ENCODE peak calls at places on chromosomes 1 and 21, in six cellular contexts. U is endothelial cell of umbilical vein, M is tibial nerve, I is H9, F is psoas muscle, B is heart left ventricle. O is an unnamed sample.
A peak's percentile ranks its signal among the peaks of the same experiment; 100 is the strongest.

GRCh38 chr21:15809818-15810217 is 80.0 kb downstream of the USP25 start:
- DNase-seq in U (no peak), M (no peak), I (no peak), F (peak; percentile 57), B (no peak), O (no peak)

GRCh38 chr21:45234127-45234526 is 53.6 kb downstream of the POFUT2 start:
- DNase-seq in U (no peak), M (no peak), I (no peak), F (no peak), B (no peak), O (no peak)

GRCh38 chr1:29641921-29642320 is 405.6 kb downstream of the PTPRU start:
- DNase-seq in U (no peak), M (no peak), I (peak; percentile 2), F (no peak), B (no peak), O (no peak)

GRCh38 chr1:212512731-212513559 is 80.2 kb downstream of the NENF start:
- DNase-seq in U (no peak), M (no peak), I (no peak), F (no peak), B (no peak), O (no peak)

GRCh38 chr1:53088616-53089300 is 26.7 kb downstream of the PODN start:
- DNase-seq in U (no peak), M (no peak), I (no peak), F (no peak), B (no peak), O (no peak)

GRCh38 chr1:106292130-106292529 is 764.3 kb upstream of the PRMT6 start:
- DNase-seq in U (no peak), M (no peak), I (no peak), F (no peak), B (no peak), O (no peak)

GRCh38 chr1:235923466-235924008 is 56.8 kb upstream of the LYST start:
- DNase-seq in U (no peak), M (no peak), I (no peak), F (no peak), B (no peak), O (no peak)

GRCh38 chr21:37627561-37627960 is 261.0 kb downstream of the DYRK1A start:
- DNase-seq in U (no peak), M (no peak), I (no peak), F (no peak), B (no peak), O (no peak)

GRCh38 chr1:241605146-241605805 is 34.9 kb downstream of the CHML start:
- DNase-seq in U (no peak), M (no peak), I (peak; percentile 52), F (no peak), B (no peak), O (no peak)

GRCh38 chr1:241607497-241607896 is 32.7 kb downstream of the CHML start:
- DNase-seq in U (no peak), M (no peak), I (no peak), F (no peak), B (no peak), O (no peak)

GRCh38 chr1:241606544-241606943 is 33.6 kb downstream of the CHML start:
- DNase-seq in U (no peak), M (no peak), I (no peak), F (no peak), B (no peak), O (no peak)

GRCh38 chr1:241600496-241600901 is 39.7 kb downstream of the CHML start:
- DNase-seq in U (no peak), M (no peak), I (no peak), F (no peak), B (no peak), O (no peak)

DNA sequence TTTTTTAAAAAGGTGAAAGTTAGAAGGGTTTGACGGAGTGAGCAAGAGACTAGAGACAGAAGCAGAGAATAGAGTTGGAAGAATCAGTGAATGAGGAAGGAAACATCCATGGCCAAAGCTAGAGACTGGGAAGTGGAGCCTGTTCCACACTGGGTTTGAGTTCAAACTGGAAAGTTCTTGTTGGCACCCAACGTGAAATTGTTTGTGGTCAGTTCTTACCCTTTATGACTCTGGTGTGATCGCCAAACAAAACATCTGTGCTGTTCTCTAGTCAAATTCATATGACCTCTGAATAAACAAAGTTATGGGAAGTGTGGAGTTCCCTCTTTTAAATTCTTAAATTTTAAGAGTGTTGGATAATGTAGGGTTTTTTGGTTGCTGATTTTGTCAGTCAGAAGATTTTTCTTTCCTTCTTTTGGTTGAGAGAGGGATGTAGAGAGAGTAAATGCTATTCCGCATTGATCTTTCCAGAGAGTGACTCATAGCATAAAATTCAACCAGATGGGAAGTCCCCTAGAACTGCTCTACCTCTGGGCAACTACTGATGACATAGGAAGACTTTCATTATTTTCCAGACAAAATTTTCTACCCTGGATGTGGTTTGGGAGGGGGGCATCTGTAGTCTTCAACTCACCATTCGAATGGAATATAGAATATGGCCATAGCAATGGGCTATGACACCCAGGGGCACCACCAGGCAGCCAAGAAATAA is 36.4 kb downstream of the CHML start:
- DNase-seq in U (no peak), M (peak; percentile 25), I (no peak), F (no peak), B (no peak), O (no peak)
- H3K27ac ChIP-seq in U (no peak overlapping the region), M (no peak overlapping the region), I (no peak overlapping the region), F (no peak overlapping the region), B (no peak overlapping the region), O (no peak overlapping the region)

GRCh38 chr1:229204863-229205777 is 65.8 kb upstream of the RAB4A start:
- DNase-seq in U (no peak), M (peak; percentile 26), I (no peak), F (no peak), B (no peak), O (no peak)

GRCh38 chr1:229205854-229206253 is 65.1 kb upstream of the RAB4A start:
- DNase-seq in U (no peak), M (no peak), I (no peak), F (no peak), B (no peak), O (no peak)

GRCh38 chr1:229199892-229200291 is 71.0 kb upstream of the RAB4A start:
- DNase-seq in U (no peak), M (no peak), I (no peak), F (no peak), B (no peak), O (no peak)

GRCh38 chr1:229203991-229204632 is 66.8 kb upstream of the RAB4A start:
- DNase-seq in U (no peak), M (no peak), I (no peak), F (no peak), B (no peak), O (no peak)

DNA sequence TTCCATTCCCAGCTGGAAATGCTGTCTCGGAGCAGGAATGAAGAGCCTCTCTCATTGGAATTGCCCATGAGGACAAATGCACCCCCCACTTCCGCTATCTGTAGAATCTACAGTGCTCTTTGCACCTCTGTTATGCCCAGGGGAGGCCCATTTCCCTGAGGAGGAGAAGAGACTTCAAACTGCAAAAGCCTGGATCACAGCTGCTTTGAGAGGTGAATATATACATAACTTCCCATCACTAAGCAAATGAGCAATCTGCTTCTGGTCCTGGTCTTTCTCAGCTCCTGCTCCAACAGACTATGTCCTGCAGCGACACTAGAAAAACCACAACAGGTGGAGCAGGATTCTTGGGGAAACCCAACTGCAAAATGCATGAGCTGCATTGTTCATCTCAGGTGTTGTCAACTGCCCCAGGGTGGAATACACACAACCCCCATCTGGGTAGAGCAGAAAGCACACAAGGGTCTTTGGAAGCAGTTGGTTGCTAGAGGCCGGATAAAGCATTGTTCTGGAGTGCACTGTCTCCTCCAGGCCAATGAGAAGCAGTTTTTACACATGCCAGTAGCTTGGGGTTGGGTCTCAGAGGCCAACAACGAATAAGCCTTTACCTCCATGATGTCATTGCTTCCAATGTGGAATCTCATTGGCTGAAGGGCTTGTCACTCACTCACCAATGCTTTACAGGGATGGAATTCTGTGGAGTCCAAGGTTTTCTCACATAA is 67.7 kb upstream of the RAB4A start:
- DNase-seq in U (no peak), M (no peak), I (peak; percentile 95), F (no peak), B (no peak), O (no peak)
- H3K27ac ChIP-seq in U (no peak overlapping the region), M (no peak overlapping the region), I (peak overlapping the region; percentile 1), F (no peak overlapping the region), B (no peak overlapping the region), O (no peak overlapping the region)

GRCh38 chr1:183885142-183885735 is 80.3 kb downstream of the RGL1 start:
- DNase-seq in U (no peak), M (no peak), I (no peak), F (no peak), B (no peak), O (no peak)

GRCh38 chr1:183881387-183882084 is 76.6 kb downstream of the RGL1 start:
- DNase-seq in U (peak; percentile 98), M (no peak), I (peak; percentile 72), F (peak; percentile 56), B (peak; percentile 65), O (no peak)

GRCh38 chr1:183883629-183884028 is 78.7 kb downstream of the RGL1 start:
- DNase-seq in U (no peak), M (peak; percentile 48), I (no peak), F (no peak), B (no peak), O (no peak)

GRCh38 chr1:183882328-183883167 is 77.6 kb downstream of the RGL1 start:
- DNase-seq in U (no peak), M (no peak), I (no peak), F (no peak), B (no peak), O (no peak)

DNA sequence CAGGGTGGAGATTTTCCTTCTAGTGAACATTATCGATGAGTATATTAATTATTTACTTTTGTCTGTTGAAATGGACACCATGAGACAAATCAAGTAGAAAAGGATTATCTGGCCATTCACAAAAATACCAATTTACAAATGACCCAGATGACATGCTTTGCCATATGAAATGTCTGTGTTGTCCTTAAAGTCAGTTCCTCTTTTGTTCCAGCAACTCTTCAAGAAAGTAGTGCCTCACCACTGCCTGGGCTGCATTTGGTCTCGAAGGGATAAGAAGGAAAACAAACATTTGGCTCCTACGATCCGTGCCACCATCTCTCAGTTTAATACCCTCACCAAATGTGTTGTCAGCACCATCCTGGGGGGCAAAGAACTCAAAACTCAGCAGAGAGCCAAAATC is 79.6 kb downstream of the RGL1 start:
- DNase-seq in U (no peak), M (no peak), I (no peak), F (no peak), B (no peak), O (no peak)
- H3K27ac ChIP-seq in U (no peak overlapping the region), M (no peak overlapping the region), I (no peak overlapping the region), F (no peak overlapping the region), B (no peak overlapping the region), O (no peak overlapping the region)

GRCh38 chr1:183842817-183843187 is 37.9 kb downstream of the RGL1 start:
- DNase-seq in U (no peak), M (no peak), I (no peak), F (no peak), B (no peak), O (no peak)

GRCh38 chr1:183847646-183848045 is 42.7 kb downstream of the RGL1 start:
- DNase-seq in U (no peak), M (no peak), I (no peak), F (no peak), B (no peak), O (no peak)

GRCh38 chr1:183845681-183846080 is 40.8 kb downstream of the RGL1 start:
- DNase-seq in U (no peak), M (no peak), I (no peak), F (no peak), B (no peak), O (no peak)

GRCh38 chr1:183841950-183842816 is 37.3 kb downstream of the RGL1 start:
- DNase-seq in U (peak; percentile 80), M (peak; percentile 43), I (no peak), F (no peak), B (peak; percentile 42), O (no peak)

DNA sequence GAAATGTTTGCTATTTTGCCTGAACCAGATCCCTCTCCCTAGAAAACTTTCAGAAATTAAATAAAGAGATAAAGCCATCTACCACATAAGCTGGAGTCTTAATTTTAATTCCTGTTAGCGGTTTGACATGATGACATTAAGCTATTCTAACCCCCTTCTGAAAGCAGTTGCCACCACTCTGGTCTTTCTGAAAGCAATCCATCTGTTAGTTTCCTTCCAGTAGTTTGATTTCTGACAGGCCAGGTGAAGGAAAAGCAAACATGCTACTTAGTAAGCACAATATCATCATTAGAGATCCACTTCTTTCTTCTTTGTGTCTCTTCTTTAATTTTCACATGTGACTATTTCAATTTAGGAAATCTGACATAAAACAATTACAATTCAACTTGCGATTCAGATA is 39.9 kb downstream of the RGL1 start:
- DNase-seq in U (no peak), M (no peak), I (no peak), F (no peak), B (no peak), O (no peak)
- H3K27ac ChIP-seq in U (no peak overlapping the region), M (no peak overlapping the region), I (no peak overlapping the region), F (no peak overlapping the region), B (no peak overlapping the region), O (no peak overlapping the region)

O was measured in coronary artery.